ENCODE peak calls at places on chromosomes 1 and 21, in ten cellular contexts. L is fibroblast of mammary gland; U is upper lobe of left lung; G is brain microvascular endothelial cell; A is NB4; N is cardiac muscle cell; X is heart left ventricle; J is CD8-positive, alpha-beta T cell; E is foreskin fibroblast; B is fibroblast of pulmonary artery. P is an unnamed sample.

GRCh38 chr1:233240839-233241682 is 54.5 kb downstream of the PCNX2 start:
- DNase-seq in U (peak; percentile 76), X (peak; percentile 56), B (peak; percentile 73), A (peak; percentile 59), E (peak; percentile 82), G (peak; percentile 56), L (peak; percentile 50), N (peak; percentile 75), J (no peak), P (peak; percentile 32)

GRCh38 chr21:14982336-14982735 is 82.5 kb downstream of the NRIP1 start:
- DNase-seq in U (no peak), J (no peak), E (no peak), G (no peak), B (no peak), N (no peak), L (no peak), X (no peak), A (no peak), P (no peak)

GRCh38 chr1:110620250-110620615 is 14.1 kb upstream of the KCNA2 start:
- DNase-seq in N (no peak), A (no peak), U (no peak), G (no peak), L (no peak), X (no peak), E (no peak), B (no peak), J (no peak), P (no peak)

GRCh38 chr1:214453109-214453722 is 98.2 kb downstream of the PTPN14 start:
- DNase-seq in U (no peak), B (peak; percentile 79), L (peak; percentile 83), A (no peak), N (peak; percentile 57), X (no peak), J (no peak), E (peak; percentile 77), G (peak; percentile 49), P (no peak)

GRCh38 chr21:45067462-45068285 is 6.7 kb upstream of the ADARB1 start:
- DNase-seq in E (no peak), N (no peak), L (no peak), J (no peak), G (no peak), X (no peak), U (no peak), A (no peak), B (no peak), P (no peak)

GRCh38 chr1:209029737-209030136 is 553.8 kb upstream of the CAMK1G start:
- DNase-seq in G (no peak), A (no peak), J (no peak), U (no peak), N (no peak), B (no peak), L (no peak), X (no peak), E (peak; percentile 35), P (no peak)

GRCh38 chr1:60942291-60942690 is 140.1 kb upstream of the NFIA start:
- DNase-seq in J (no peak), E (no peak), X (no peak), B (no peak), G (no peak), L (no peak), N (no peak), A (no peak), U (no peak), P (no peak)

GRCh38 chr1:151970128-151970527 is 23.5 kb downstream of the S100A10 start:
- DNase-seq in B (no peak), N (no peak), U (no peak), J (no peak), G (no peak), X (no peak), A (no peak), E (no peak), L (peak; percentile 45), P (no peak)

GRCh38 chr1:42993631-42994121 is 35.0 kb upstream of the SLC2A1 start:
- DNase-seq in G (no peak), E (no peak), L (no peak), J (no peak), X (peak; percentile 41), U (no peak), A (peak; percentile 68), N (no peak), B (no peak), P (no peak)

GRCh38 chr21:26171310-26172100 is 935 bp upstream of the APP start:
- DNase-seq in A (no peak), G (no peak), U (peak; percentile 23), N (no peak), J (no peak), X (peak; percentile 18), B (no peak), L (no peak), E (no peak), P (no peak)

GRCh38 chr21:26169611-26170470 is 729 bp downstream of the APP start:
- DNase-seq in B (peak; percentile 74), J (peak; percentile 28), A (no peak), E (peak; percentile 75), X (peak; percentile 70), G (peak; percentile 45), L (peak; percentile 68), N (peak; percentile 78), U (peak; percentile 47), P (no peak)

GRCh38 chr21:26167593-26167992 is 3.0 kb downstream of the APP start:
- DNase-seq in L (no peak), N (no peak), G (no peak), X (no peak), B (no peak), E (no peak), A (no peak), J (no peak), U (no peak), P (no peak)

GRCh38 chr21:26170471-26171309 is at the start of gene APP:
- DNase-seq in A (peak; percentile 49), U (peak; percentile 91), N (peak; percentile 84), J (peak; percentile 80), G (peak; percentile 60), X (peak; percentile 91), B (peak; percentile 76), L (peak; percentile 66), E (peak; percentile 93), P (no peak)

GRCh38 chr21:26169061-26169610 is 1.4 kb downstream of the APP start:
- DNase-seq in G (peak; percentile 67), A (peak; percentile 8), N (peak; percentile 79), J (peak; percentile 44), L (peak; percentile 73), B (peak; percentile 79), U (peak; percentile 36), X (peak; percentile 49), E (peak; percentile 75), P (no peak)
- TF ChIP-seq CTCF in G (peak; percentile 71), A (no peak), N (peak; percentile 50), J (peak; percentile 55), L (peak; percentile 51), B (peak; percentile 60), U (peak; percentile 25), X (peak; percentile 20), E (peak; percentile 50), P (peak; percentile 15)

DNA sequence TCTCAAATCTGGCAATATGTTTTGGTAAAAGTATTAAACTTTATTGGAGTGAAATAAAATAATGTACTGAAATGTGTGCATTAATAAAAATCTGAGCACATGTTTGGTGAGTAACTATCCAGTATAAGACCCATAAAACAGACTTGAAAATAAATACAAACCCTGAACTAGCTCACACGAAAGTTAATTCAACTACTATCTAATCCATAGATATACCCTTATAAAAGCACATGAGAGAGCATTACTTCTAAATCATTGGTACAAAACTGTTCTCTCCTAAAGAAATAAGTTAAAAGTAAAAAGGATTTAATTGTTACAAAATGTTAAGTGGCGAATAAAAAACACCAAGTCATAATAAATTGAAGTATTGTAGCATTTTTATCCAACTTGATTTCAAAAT is 295.6 kb downstream of the PTPRC start:
- DNase-seq in U (no peak), X (no peak), B (no peak), N (no peak), L (no peak), J (no peak), G (no peak), E (no peak), A (no peak), P (no peak)
- H3K4me3 ChIP-seq in U (peak overlapping the region; percentile 59), X (peak overlapping the region; percentile 62), B (peak overlapping the region; percentile 68), N (no peak overlapping the region), L (peak overlapping the region; percentile 83), J (peak overlapping the region; percentile 42), G (peak overlapping the region; percentile 81), E (peak overlapping the region; percentile 60), A (peak overlapping the region; percentile 96), P (no peak overlapping the region)

GRCh38 chr1:47630346-47630745 is 192.5 kb downstream of the FOXD2 start:
- DNase-seq in X (no peak), G (no peak), B (no peak), L (no peak), A (no peak), E (no peak), N (no peak), J (no peak), U (no peak), P (no peak)

GRCh38 chr1:47627471-47628370 is 189.9 kb downstream of the FOXD2 start:
- DNase-seq in G (no peak), N (no peak), X (peak; percentile 7), L (no peak), A (no peak), B (no peak), E (no peak), U (no peak), J (no peak), P (no peak)

GRCh38 chr1:47629201-47629600 is 191.4 kb downstream of the FOXD2 start:
- DNase-seq in U (no peak), X (no peak), N (no peak), G (no peak), L (no peak), B (no peak), J (no peak), E (no peak), A (no peak), P (no peak)

GRCh38 chr1:47624531-47624930 is 186.7 kb downstream of the FOXD2 start:
- DNase-seq in A (no peak), X (peak; percentile 12), G (no peak), U (peak; percentile 37), B (no peak), L (no peak), E (no peak), N (no peak), J (no peak), P (no peak)

GRCh38 chr1:47627016-47627415 is 189.2 kb downstream of the FOXD2 start:
- DNase-seq in U (no peak), L (no peak), A (no peak), G (no peak), E (no peak), J (no peak), B (no peak), N (no peak), X (no peak), P (no peak)
- TF ChIP-seq CTCF in U (no peak), L (no peak), A (no peak), G (peak; percentile 18), E (no peak), J (no peak), B (no peak), N (no peak), X (no peak), P (no peak)

DNA sequence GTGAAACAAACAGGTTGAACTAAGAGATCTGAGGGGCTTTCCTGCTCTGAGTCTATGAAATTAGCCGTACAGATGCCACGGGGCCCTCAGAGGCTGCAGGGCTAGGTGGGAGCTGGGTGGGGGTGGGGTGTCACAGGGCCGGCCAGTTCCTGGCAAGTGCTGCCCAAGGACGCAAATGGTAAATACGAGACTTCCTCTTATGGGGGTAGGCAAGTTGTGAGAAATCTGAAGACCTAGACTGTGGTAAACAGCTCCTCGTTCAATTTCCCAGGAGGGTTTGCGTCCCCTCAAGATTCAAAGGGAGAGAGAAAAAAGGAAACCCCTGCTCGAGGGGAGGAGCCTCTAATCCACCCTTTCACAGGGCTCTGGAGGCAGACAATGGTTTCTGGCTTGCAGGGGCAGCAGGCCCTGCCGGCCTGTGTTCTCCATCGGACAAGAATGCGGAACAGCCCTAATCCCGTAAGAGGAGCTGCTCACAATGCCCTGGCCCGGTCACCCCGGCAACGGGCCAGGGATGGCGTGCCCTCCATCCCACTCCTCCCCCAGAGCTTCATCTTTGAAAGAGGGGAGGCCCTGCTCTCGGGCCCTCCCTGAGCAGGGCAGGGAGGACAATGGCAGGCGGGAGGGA is 7.8 kb downstream of the NUAK2 start:
- DNase-seq in B (peak; percentile 84), N (peak; percentile 81), X (peak; percentile 49), A (peak; percentile 85), E (peak; percentile 80), G (peak; percentile 54), U (peak; percentile 64), J (peak; percentile 71), L (peak; percentile 39), P (no peak)
- H3K4me3 ChIP-seq in B (peak overlapping the region; percentile 14), N (no peak overlapping the region), X (peak overlapping the region; percentile 8), A (no peak overlapping the region), E (no peak overlapping the region), G (peak overlapping the region; percentile 22), U (peak overlapping the region; percentile 31), J (peak overlapping the region; percentile 72), L (no peak overlapping the region), P (no peak overlapping the region)